ENCODE peak calls at places on chromosomes 7 and 10, in ten cellular contexts. E is small intestine, C is heart left ventricle, D is ovary, X is A549, Q is adrenal gland, G is iPS DF 6.9, P is brain microvascular endothelial cell, J is epithelial cell of prostate, V is GM23338. R is an unnamed sample.

GRCh38 chr7:134873253-134873652 is 93.8 kb downstream of the CALD1 start:
- DNase-seq in Q (no peak), V (no peak), J (no peak), G (no peak), P (no peak), D (no peak), E (no peak), X (no peak), C (no peak), R (no peak)

GRCh38 chr7:25173184-25173583 is 48.1 kb upstream of the CYCS start:
- DNase-seq in G (no peak), J (no peak), P (no peak), Q (no peak), D (no peak), E (no peak), C (no peak), V (no peak), X (no peak), R (no peak)

GRCh38 chr7:116522247-116522646 is 2.6 kb upstream of the CAV1 start:
- DNase-seq in C (no peak), V (peak; percentile 66), G (no peak), Q (no peak), J (peak; percentile 51), P (peak; percentile 76), X (no peak), E (no peak), D (no peak), R (no peak)

GRCh38 chr7:50362712-50363282 is 58.3 kb downstream of the IKZF1 start:
- DNase-seq in D (no peak), E (peak; percentile 48), G (no peak), V (peak; percentile 32), C (no peak), X (no peak), J (no peak), P (no peak), Q (no peak), R (no peak)

GRCh38 chr10:104199567-104199966 is 32.6 kb downstream of the CFAP43 start:
- DNase-seq in Q (no peak), X (no peak), V (no peak), C (no peak), D (no peak), P (no peak), J (no peak), E (peak; percentile 10), G (no peak), R (no peak)

GRCh38 chr7:139642283-139642682 is 118.8 kb downstream of the CLEC2L start:
- DNase-seq in E (no peak), Q (no peak), V (no peak), P (no peak), C (no peak), D (no peak), G (no peak), J (no peak), X (no peak), R (no peak)

GRCh38 chr10:58512470-58513188 is at the start of gene BICC1:
- DNase-seq in Q (peak; percentile 15), E (no peak), P (peak; percentile 31), D (peak; percentile 80), V (peak; percentile 64), J (no peak), C (peak; percentile 50), X (peak; percentile 47), G (no peak), R (no peak)

GRCh38 chr7:83808982-83809381 is 160.0 kb upstream of the SEMA3E start:
- DNase-seq in G (no peak), C (no peak), X (no peak), J (no peak), V (no peak), P (no peak), E (no peak), D (no peak), Q (no peak), R (no peak)

GRCh38 chr10:72088879-72089585 is 681 bp upstream of the SPOCK2 start:
- DNase-seq in V (peak; percentile 21), J (no peak), X (no peak), P (no peak), C (no peak), Q (no peak), G (no peak), D (no peak), E (no peak), R (peak; percentile 62)

GRCh38 chr10:72089618-72090017 is 1.3 kb upstream of the SPOCK2 start:
- DNase-seq in E (peak; percentile 77), G (no peak), Q (no peak), D (no peak), V (no peak), P (no peak), C (no peak), J (no peak), X (no peak), R (no peak)

GRCh38 chr10:72086466-72087391 is 1.6 kb downstream of the SPOCK2 start:
- DNase-seq in P (no peak), G (no peak), Q (peak; percentile 88), C (peak; percentile 70), E (no peak), J (no peak), D (no peak), X (no peak), V (peak; percentile 75), R (peak; percentile 69)

GRCh38 chr10:72087392-72087968 is 871 bp downstream of the SPOCK2 start:
- DNase-seq in X (no peak), C (no peak), G (no peak), Q (no peak), P (no peak), E (no peak), J (no peak), D (no peak), V (peak; percentile 47), R (peak; percentile 66)

DNA sequence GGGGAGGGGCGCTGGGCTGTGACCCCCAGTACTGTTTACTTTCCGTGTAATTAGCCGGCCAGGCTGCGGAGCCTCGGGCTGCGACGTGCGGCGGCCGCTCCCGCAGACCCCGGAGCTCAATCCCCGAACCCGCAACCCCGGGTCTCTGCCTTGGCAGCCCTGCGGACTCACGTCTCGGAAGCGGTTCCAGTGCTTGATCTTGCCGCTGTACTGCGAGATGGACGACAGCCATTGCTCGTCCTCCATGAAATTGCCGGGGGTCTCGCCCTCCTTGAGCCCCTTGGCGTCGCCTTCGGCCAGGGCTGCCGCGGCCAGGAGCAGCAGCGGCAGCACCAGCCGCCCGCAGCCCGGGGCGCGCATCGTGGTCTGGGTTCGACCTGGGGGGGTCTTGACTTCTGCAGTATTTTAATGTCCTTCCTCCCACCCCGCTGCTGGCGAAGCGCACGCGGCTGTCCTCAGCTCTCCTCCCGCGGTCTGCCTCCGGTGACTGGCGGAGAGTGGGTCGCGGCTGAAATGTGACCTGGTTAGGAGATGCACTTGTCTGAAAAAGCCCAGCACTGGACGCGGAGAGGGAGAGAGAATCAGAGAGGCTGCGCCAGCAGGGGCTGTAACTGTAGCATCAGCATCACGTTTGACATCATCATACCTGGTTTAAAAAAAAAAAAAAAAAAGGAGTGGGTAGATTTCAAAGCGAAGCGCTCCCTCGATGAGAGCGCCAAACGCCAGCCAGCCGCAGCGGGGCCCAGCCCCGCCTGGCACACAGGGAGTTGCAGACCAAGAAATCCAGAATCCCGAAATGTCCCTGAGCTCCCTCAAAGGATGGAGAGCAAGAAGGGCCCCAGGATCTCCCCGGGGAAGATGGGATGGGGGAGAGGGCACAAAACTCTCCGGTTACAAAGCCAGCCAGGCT is at the start of gene SPOCK2:
- DNase-seq in X (no peak), G (no peak), P (no peak), V (peak; percentile 64), Q (peak; percentile 40), C (no peak), E (peak; percentile 37), D (no peak), J (no peak), R (no peak)
- H3K27ac ChIP-seq in X (no peak within 1 kb of the TSS), G (no peak within 1 kb of the TSS), P (no peak within 1 kb of the TSS), V (no peak within 1 kb of the TSS), Q (no peak within 1 kb of the TSS), C (peak within 1 kb of the TSS; percentile 65), E (peak within 1 kb of the TSS; percentile 44), D (no peak within 1 kb of the TSS), J (no peak within 1 kb of the TSS), R (no peak within 1 kb of the TSS)

GRCh38 chr10:69453759-69454158 is 2.5 kb downstream of the TSPAN15 start:
- DNase-seq in X (no peak), J (no peak), E (peak; percentile 42), C (no peak), D (no peak), G (no peak), V (no peak), P (no peak), Q (no peak), R (no peak)

GRCh38 chr10:69451784-69452251 is 553 bp downstream of the TSPAN15 start:
- DNase-seq in E (peak; percentile 82), Q (no peak), C (no peak), G (no peak), P (no peak), D (no peak), X (no peak), J (no peak), V (peak; percentile 83), R (peak; percentile 79)

GRCh38 chr10:69455009-69455763 is 3.9 kb downstream of the TSPAN15 start:
- DNase-seq in J (no peak), V (no peak), G (no peak), Q (no peak), X (no peak), D (no peak), P (no peak), E (no peak), C (no peak), R (no peak)

GRCh38 chr10:69451209-69451783 is at the start of gene TSPAN15:
- DNase-seq in V (peak; percentile 96), D (peak; percentile 75), G (peak; percentile 88), X (peak; percentile 78), E (peak; percentile 92), C (peak; percentile 94), J (no peak), Q (peak; percentile 84), P (peak; percentile 70), R (peak; percentile 88)

DNA sequence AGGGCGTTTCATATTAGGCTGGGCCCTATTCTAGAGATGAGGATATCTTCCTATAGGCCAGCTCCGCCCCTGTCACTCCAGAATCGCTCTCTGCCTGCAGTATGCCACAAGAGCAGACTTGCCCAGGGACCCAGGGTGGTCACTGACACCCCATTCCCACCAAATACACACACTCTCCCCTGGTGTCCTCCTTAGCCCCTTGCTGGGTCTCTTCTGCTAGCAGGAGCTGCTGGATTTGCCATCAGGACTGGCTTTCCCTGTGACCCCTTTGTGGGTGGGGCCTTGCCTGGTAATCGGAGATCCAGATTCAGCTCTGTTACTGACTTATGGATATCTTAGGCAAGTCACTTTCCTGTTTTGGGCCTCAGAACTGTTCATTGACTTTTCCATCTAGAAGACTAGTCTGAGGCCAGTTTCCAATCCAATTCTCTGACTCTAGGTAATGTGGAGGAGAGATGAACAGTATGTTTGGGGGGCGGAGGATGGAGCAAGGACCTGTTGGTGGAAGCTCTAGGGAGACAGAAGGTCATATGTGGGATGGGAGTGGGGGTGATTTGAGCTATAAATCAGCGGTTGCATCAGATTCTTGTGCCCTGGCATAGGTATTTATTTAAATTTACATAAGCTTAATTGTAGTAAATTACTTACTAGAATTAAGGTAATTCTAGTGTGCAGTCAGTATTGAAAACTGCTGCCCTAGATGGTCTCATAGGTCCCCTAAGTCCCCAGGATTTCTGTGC is 1.6 kb downstream of the TSPAN15 start:
- DNase-seq in V (no peak), C (no peak), J (no peak), X (no peak), Q (no peak), G (no peak), D (no peak), E (no peak), P (no peak), R (no peak)
- H3K27ac ChIP-seq in V (no peak overlapping the region), C (peak overlapping the region; percentile 47), J (no peak overlapping the region), X (peak overlapping the region; percentile 1), Q (no peak overlapping the region), G (no peak overlapping the region), D (no peak overlapping the region), E (no peak overlapping the region), P (no peak overlapping the region), R (no peak overlapping the region)

GRCh38 chr10:94042814-94043175 is 49.1 kb downstream of the PLCE1 start:
- DNase-seq in Q (no peak), V (no peak), P (no peak), X (no peak), J (no peak), C (no peak), E (no peak), D (no peak), G (no peak), R (no peak)

GRCh38 chr10:94043431-94043990 is 49.8 kb downstream of the PLCE1 start:
- DNase-seq in P (no peak), J (no peak), G (no peak), X (no peak), D (no peak), E (no peak), Q (no peak), V (no peak), C (no peak), R (no peak)

GRCh38 chr10:94049911-94050310 is 56.2 kb downstream of the PLCE1 start:
- DNase-seq in G (no peak), X (no peak), D (no peak), V (no peak), P (no peak), J (no peak), C (no peak), Q (no peak), E (no peak), R (no peak)

GRCh38 chr10:94047302-94047701 is 53.6 kb downstream of the PLCE1 start:
- DNase-seq in C (no peak), J (no peak), G (no peak), X (no peak), P (no peak), V (no peak), D (no peak), E (no peak), Q (no peak), R (no peak)

GRCh38 chr10:94046152-94046551 is 52.4 kb downstream of the PLCE1 start:
- DNase-seq in D (no peak), G (no peak), P (no peak), X (no peak), J (no peak), C (no peak), E (no peak), Q (no peak), V (peak; percentile 26), R (no peak)
- H3K27ac ChIP-seq in D (no peak overlapping the region), G (no peak overlapping the region), P (no peak overlapping the region), X (peak overlapping the region; percentile 8), J (no peak overlapping the region), C (no peak overlapping the region), E (no peak overlapping the region), Q (no peak overlapping the region), V (no peak overlapping the region), R (no peak overlapping the region)

GRCh38 chr7:106265133-106265532 is 19.6 kb downstream of the NAMPT start:
- DNase-seq in G (no peak), P (no peak), C (no peak), Q (no peak), V (no peak), E (no peak), D (no peak), J (no peak), X (no peak), R (no peak)
- H3K27ac ChIP-seq in G (no peak overlapping the region), P (no peak overlapping the region), C (no peak overlapping the region), Q (no peak overlapping the region), V (no peak overlapping the region), E (no peak overlapping the region), D (no peak overlapping the region), J (no peak overlapping the region), X (no peak overlapping the region), R (no peak overlapping the region)

R was measured in H1.